ENCODE peak calls at places on chromosomes 5 and 9, in eight cellular contexts. O is NCI-H1105 treated with DMSO at 0.1 percent for 48 hours; S is HTR-8/SVneo; G is AG20443; W is endothelial cell; H is fibroblast of gingiva; X is astrocyte of the spinal cord; Y is activated naive CD4-positive, alpha-beta T cell. C is an unnamed sample.
A peak's percentile ranks its signal among the peaks of the same experiment; 100 is the strongest.

GRCh38 chr5:7261049-7261448 is 134.9 kb upstream of the ADCY2 start:
- DNase-seq in W (peak; percentile 48), O (peak; percentile 8), S (peak; percentile 8), G (peak; percentile 63), Y (no peak), H (no peak), X (peak; percentile 48), C (peak; percentile 76)

GRCh38 chr5:40381676-40382363 is 297.9 kb upstream of the PTGER4 start:
- DNase-seq in S (no peak), H (no peak), O (no peak), W (no peak), G (no peak), Y (no peak), X (peak; percentile 60), C (no peak)

GRCh38 chr5:168651654-168652053 is 72.5 kb upstream of the PANK3 start:
- DNase-seq in Y (no peak), S (peak; percentile 60), X (peak; percentile 53), G (peak; percentile 71), W (no peak), H (peak; percentile 90), O (no peak), C (no peak)

GRCh38 chr5:179319123-179319522 is 26.1 kb downstream of the ADAMTS2 start:
- DNase-seq in G (no peak), Y (no peak), S (no peak), O (no peak), H (no peak), X (no peak), W (no peak), C (no peak)

GRCh38 chr5:131747180-131748105 is 49.4 kb downstream of the FNIP1 start:
- DNase-seq in O (no peak), W (no peak), H (no peak), G (peak; percentile 11), S (no peak), Y (no peak), X (peak; percentile 40), C (no peak)

GRCh38 chr9:131015112-131015511 is 6.1 kb downstream of the LAMC3 start:
- DNase-seq in X (no peak), G (no peak), S (no peak), W (no peak), H (no peak), Y (no peak), O (no peak), C (no peak)

GRCh38 chr5:158911693-158912363 is 187.9 kb downstream of the EBF1 start:
- DNase-seq in H (no peak), O (no peak), Y (no peak), X (no peak), G (no peak), S (no peak), W (no peak), C (no peak)

GRCh38 chr9:137461663-137462395 is 2.7 kb upstream of the NSMF start:
- DNase-seq in X (no peak), Y (peak; percentile 60), W (no peak), S (no peak), H (peak; percentile 52), G (no peak), O (no peak), C (peak; percentile 59)

GRCh38 chr5:122779451-122779850 is 4.6 kb downstream of the SNX2 start:
- DNase-seq in O (no peak), H (no peak), X (no peak), W (no peak), Y (no peak), G (no peak), S (no peak), C (no peak)

GRCh38 chr5:151406322-151406947 is 41.0 kb upstream of the SLC36A1 start:
- DNase-seq in G (peak; percentile 32), O (no peak), X (no peak), S (peak; percentile 25), Y (no peak), W (no peak), H (no peak), C (peak; percentile 12)

GRCh38 chr9:135971892-135972291 is 10.7 kb upstream of the UBAC1 start:
- DNase-seq in G (no peak), H (no peak), O (no peak), Y (no peak), X (no peak), S (no peak), W (peak; percentile 67), C (peak; percentile 95)

GRCh38 chr5:88821161-88821560 is 61.8 kb downstream of the MEF2C start:
- DNase-seq in X (no peak), W (no peak), G (no peak), H (no peak), O (no peak), S (no peak), Y (no peak), C (no peak)

GRCh38 chr5:83219495-83219894 is 142.1 kb downstream of the XRCC4 start:
- DNase-seq in Y (no peak), G (no peak), X (no peak), O (no peak), W (no peak), H (no peak), S (no peak), C (no peak)

GRCh38 chr9:135173066-135173465 is 85.6 kb downstream of the OLFM1 start:
- DNase-seq in G (no peak), O (no peak), H (no peak), Y (no peak), W (no peak), S (no peak), X (no peak), C (no peak)

GRCh38 chr5:172540099-172540870 is 86.0 kb upstream of the SH3PXD2B start:
- DNase-seq in O (no peak), S (no peak), H (no peak), W (no peak), X (no peak), Y (no peak), G (peak; percentile 3), C (peak; percentile 62)

GRCh38 chr5:99926463-99926862 is 608.7 kb upstream of the FAM174A start:
- DNase-seq in W (no peak), H (no peak), Y (no peak), X (no peak), O (no peak), G (no peak), S (no peak), C (no peak)

GRCh38 chr9:127844821-127845359 is 9.6 kb downstream of the ENG start:
- DNase-seq in X (no peak), O (no peak), Y (no peak), S (no peak), W (peak; percentile 64), G (no peak), H (no peak), C (peak; percentile 67)

GRCh38 chr9:93250185-93250584 is 66.2 kb downstream of the WNK2 start:
- DNase-seq in G (no peak), O (no peak), H (no peak), S (no peak), X (no peak), Y (no peak), W (no peak), C (no peak)

GRCh38 chr9:124216474-124217176 is 41.1 kb upstream of the NEK6 start:
- DNase-seq in S (no peak), O (no peak), H (no peak), Y (no peak), X (no peak), W (no peak), G (peak; percentile 6), C (no peak)

GRCh38 chr5:170694911-170695310 is 88.6 kb upstream of the GABRP start:
- DNase-seq in S (no peak), G (no peak), X (no peak), H (no peak), O (no peak), Y (no peak), W (no peak), C (no peak)

GRCh38 chr9:133492061-133493021 is 13.4 kb upstream of the SLC2A6 start:
- DNase-seq in G (peak; percentile 57), H (peak; percentile 31), O (no peak), X (no peak), S (no peak), W (no peak), Y (no peak), C (peak; percentile 69)

GRCh38 chr9:121282309-121283071 is 14.5 kb downstream of the GSN start:
- DNase-seq in G (peak; percentile 75), W (no peak), O (no peak), H (peak; percentile 83), Y (no peak), X (peak; percentile 62), S (no peak), C (no peak)

GRCh38 chr5:173230741-173231380 is 4.1 kb downstream of the NKX2-5 start:
- DNase-seq in W (no peak), X (no peak), S (no peak), G (no peak), Y (no peak), H (no peak), O (no peak), C (no peak)

GRCh38 chr5:178388381-178389030 is 155.9 kb upstream of the PHYKPL start:
- DNase-seq in O (no peak), Y (no peak), H (peak; percentile 29), S (peak; percentile 17), W (no peak), X (no peak), G (no peak), C (peak; percentile 7)

GRCh38 chr5:100667021-100667671 is 132.0 kb downstream of the FAM174A start:
- DNase-seq in G (no peak), X (no peak), Y (no peak), O (no peak), S (peak; percentile 19), W (no peak), H (peak; percentile 69), C (no peak)

GRCh38 chr5:176785184-176786145 is 24.9 kb upstream of the UNC5A start:
- DNase-seq in W (no peak), G (no peak), S (no peak), H (no peak), Y (no peak), X (no peak), O (no peak), C (peak; percentile 39)

GRCh38 chr9:129482521-129483466 is 138.1 kb downstream of the C9orf50 start:
- DNase-seq in W (peak; percentile 59), X (peak; percentile 91), Y (no peak), O (peak; percentile 71), G (peak; percentile 92), H (peak; percentile 91), S (peak; percentile 60), C (peak; percentile 97)

GRCh38 chr5:166068547-166069335 is 2222.7 kb upstream of the WWC1 start:
- DNase-seq in X (no peak), W (no peak), Y (no peak), S (peak; percentile 25), G (no peak), H (no peak), O (no peak), C (no peak)

GRCh38 chr5:138212828-138213160 is 329 bp downstream of the CDC23 start:
- DNase-seq in S (peak; percentile 14), W (no peak), O (no peak), G (peak; percentile 16), Y (no peak), H (no peak), X (peak; percentile 5), C (no peak)

GRCh38 chr9:121949766-121950165 is 143.3 kb downstream of the TTLL11 start:
- DNase-seq in S (no peak), Y (no peak), G (no peak), H (no peak), X (no peak), O (no peak), W (no peak), C (no peak)

GRCh38 chr5:78747703-78748359 is 99.3 kb upstream of the LHFPL2 start:
- DNase-seq in W (no peak), O (no peak), H (peak; percentile 89), G (peak; percentile 83), X (peak; percentile 88), Y (no peak), S (no peak), C (peak; percentile 15)

GRCh38 chr9:112582863-112583262 is 96.2 kb downstream of the KIAA1958 start:
- DNase-seq in W (no peak), Y (no peak), G (no peak), X (no peak), H (no peak), O (no peak), S (no peak), C (no peak)

GRCh38 chr9:27247756-27248155 is 49.2 kb downstream of the EQTN start:
- DNase-seq in Y (no peak), G (peak; percentile 70), W (peak; percentile 51), S (peak; percentile 8), H (peak; percentile 7), X (peak; percentile 47), O (peak; percentile 17), C (peak; percentile 75)